ENCODE peak calls at places on chromosome 19, in nine cellular contexts. C is psoas muscle, Y is kidney epithelial cell, B is RWPE1, T is neural crest cell, N is GDM1, F is NCI-H1930, D is thoracic aorta, P is anterior cingulate cortex. X is an unnamed sample.

GRCh38 chr19:10305139-10305806 is 4.3 kb downstream of the ZGLP1 start:
- DNase-seq in Y (no peak), C (peak; percentile 32), D (no peak), B (peak; percentile 19), N (peak; percentile 78), F (no peak), T (no peak), P (peak; percentile 16), X (no peak)

GRCh38 chr19:11745871-11746270 is 7.1 kb upstream of the ZNF823 start:
- DNase-seq in D (no peak), Y (peak; percentile 68), B (no peak), F (no peak), N (no peak), C (no peak), T (no peak), P (no peak), X (no peak)

GRCh38 chr19:17671906-17672305 is 16.2 kb downstream of the UNC13A start:
- DNase-seq in B (peak; percentile 68), N (no peak), T (peak; percentile 11), P (no peak), C (no peak), D (no peak), F (peak; percentile 21), Y (no peak), X (no peak)

GRCh38 chr19:16640951-16641350 is 12.9 kb upstream of the MED26 start:
- DNase-seq in T (no peak), N (no peak), Y (no peak), B (no peak), F (no peak), P (no peak), C (no peak), D (no peak), X (no peak)

GRCh38 chr19:18419195-18419698 is at the start of gene SSBP4:
- DNase-seq in F (peak; percentile 77), C (peak; percentile 80), P (peak; percentile 55), N (peak; percentile 80), Y (no peak), D (no peak), B (peak; percentile 89), T (peak; percentile 67), X (no peak)

GRCh38 chr19:50897612-50898011 is 13.6 kb downstream of the KLK4 start:
- DNase-seq in Y (no peak), F (no peak), C (no peak), D (no peak), N (no peak), B (no peak), T (no peak), P (no peak), X (no peak)

GRCh38 chr19:44745386-44745831 is 3.1 kb upstream of the BCL3 start:
- DNase-seq in F (no peak), P (no peak), T (no peak), N (no peak), D (no peak), C (peak; percentile 85), Y (no peak), B (no peak), X (no peak)

GRCh38 chr19:53873451-53874383 is 6.0 kb downstream of the MYADM start:
- DNase-seq in D (no peak), F (no peak), B (no peak), P (no peak), N (no peak), T (no peak), C (no peak), Y (no peak), X (no peak)

GRCh38 chr19:49580264-49581006 is at the start of gene NOSIP:
- DNase-seq in F (peak; percentile 97), P (peak; percentile 85), Y (peak; percentile 85), D (peak; percentile 79), N (peak; percentile 90), C (peak; percentile 94), B (peak; percentile 87), T (peak; percentile 93), X (peak; percentile 65)

GRCh38 chr19:1318678-1319471 is 33.2 kb downstream of the EFNA2 start:
- DNase-seq in B (no peak), P (no peak), C (no peak), Y (no peak), T (no peak), D (no peak), N (no peak), F (no peak), X (no peak)

GRCh38 chr19:29967623-29968022 is 25.6 kb downstream of the URI1 start:
- DNase-seq in C (no peak), Y (no peak), N (no peak), D (no peak), B (no peak), P (no peak), F (no peak), T (no peak), X (no peak)

GRCh38 chr19:3604227-3604986 is 2.3 kb downstream of the TBXA2R start:
- DNase-seq in N (no peak), T (no peak), C (no peak), Y (no peak), F (no peak), P (no peak), D (no peak), B (no peak), X (no peak)

GRCh38 chr19:390386-391198 is 18.4 kb downstream of the C2CD4C start:
- DNase-seq in F (no peak), D (no peak), T (no peak), N (no peak), B (no peak), P (no peak), Y (no peak), C (no peak), X (no peak)

GRCh38 chr19:35266149-35266903 is 2.4 kb upstream of the USF2 start:
- DNase-seq in D (no peak), N (no peak), B (no peak), P (no peak), Y (no peak), T (no peak), F (no peak), C (no peak), X (no peak)

X was measured in omental fat pad.